ENCODE peak calls at places on chromosome 17, in six cellular contexts. One of them, this sample, is unnamed.
A peak's percentile ranks its signal among the peaks of the same experiment; 100 is the strongest.

GRCh38 chr17:46264456-46265198 is 30.3 kb upstream of the LRRC37A start:
- DNase-seq in NCI-H2029: no peak
- DNase-seq in HCT116: no peak
- DNase-seq in HS-27A: peak; percentile 83
- DNase-seq in activated CD4-positive, alpha-beta T cell treated with anti-CD3 and anti-CD28 coated beads, Interleukin-2, amount 50 U/mL, for 1 hour: no peak
- DNase-seq in stimulated activated CD8-positive, alpha-beta memory T cell treated with anti-CD3 and anti-CD28 coated beads, Interleukin-7, amount 100 ng/mL, for 1 hour: no peak
- DNase-seq in this sample: no peak

GRCh38 chr17:46121841-46122485 is 71.3 kb downstream of the KANSL1 start:
- DNase-seq in stimulated activated CD8-positive, alpha-beta memory T cell treated with anti-CD3 and anti-CD28 coated beads, Interleukin-7, amount 100 ng/mL, for 1 hour: no peak
- DNase-seq in NCI-H2029: no peak
- DNase-seq in HS-27A: no peak
- DNase-seq in activated CD4-positive, alpha-beta T cell treated with anti-CD3 and anti-CD28 coated beads, Interleukin-2, amount 50 U/mL, for 1 hour: no peak
- DNase-seq in HCT116: no peak
- DNase-seq in this sample: no peak

GRCh38 chr17:7167832-7168231 is 11.3 kb downstream of the ASGR1 start:
- DNase-seq in NCI-H2029: no peak
- DNase-seq in stimulated activated CD8-positive, alpha-beta memory T cell treated with anti-CD3 and anti-CD28 coated beads, Interleukin-7, amount 100 ng/mL, for 1 hour: no peak
- DNase-seq in activated CD4-positive, alpha-beta T cell treated with anti-CD3 and anti-CD28 coated beads, Interleukin-2, amount 50 U/mL, for 1 hour: no peak
- DNase-seq in HCT116: no peak
- DNase-seq in HS-27A: no peak
- DNase-seq in this sample: no peak

GRCh38 chr17:65495255-65496060 is 66.0 kb downstream of the AXIN2 start:
- DNase-seq in HCT116: peak; percentile 13
- DNase-seq in stimulated activated CD8-positive, alpha-beta memory T cell treated with anti-CD3 and anti-CD28 coated beads, Interleukin-7, amount 100 ng/mL, for 1 hour: no peak
- DNase-seq in NCI-H2029: no peak
- DNase-seq in activated CD4-positive, alpha-beta T cell treated with anti-CD3 and anti-CD28 coated beads, Interleukin-2, amount 50 U/mL, for 1 hour: peak; percentile 4
- DNase-seq in HS-27A: no peak
- DNase-seq in this sample: no peak

GRCh38 chr17:15121426-15121825 is 143.7 kb downstream of the PMP22 start:
- DNase-seq in HS-27A: no peak
- DNase-seq in NCI-H2029: no peak
- DNase-seq in stimulated activated CD8-positive, alpha-beta memory T cell treated with anti-CD3 and anti-CD28 coated beads, Interleukin-7, amount 100 ng/mL, for 1 hour: no peak
- DNase-seq in activated CD4-positive, alpha-beta T cell treated with anti-CD3 and anti-CD28 coated beads, Interleukin-2, amount 50 U/mL, for 1 hour: no peak
- DNase-seq in HCT116: no peak
- DNase-seq in this sample: no peak

GRCh38 chr17:64608571-64608981 is 53.5 kb downstream of the SMURF2 start:
- DNase-seq in stimulated activated CD8-positive, alpha-beta memory T cell treated with anti-CD3 and anti-CD28 coated beads, Interleukin-7, amount 100 ng/mL, for 1 hour: no peak
- DNase-seq in HS-27A: no peak
- DNase-seq in activated CD4-positive, alpha-beta T cell treated with anti-CD3 and anti-CD28 coated beads, Interleukin-2, amount 50 U/mL, for 1 hour: no peak
- DNase-seq in NCI-H2029: no peak
- DNase-seq in HCT116: no peak
- DNase-seq in this sample: no peak

GRCh38 chr17:74276561-74277009 is 2.6 kb downstream of the DNAI2 start:
- DNase-seq in stimulated activated CD8-positive, alpha-beta memory T cell treated with anti-CD3 and anti-CD28 coated beads, Interleukin-7, amount 100 ng/mL, for 1 hour: no peak
- DNase-seq in activated CD4-positive, alpha-beta T cell treated with anti-CD3 and anti-CD28 coated beads, Interleukin-2, amount 50 U/mL, for 1 hour: no peak
- DNase-seq in HCT116: no peak
- DNase-seq in NCI-H2029: no peak
- DNase-seq in HS-27A: no peak
- DNase-seq in this sample: no peak

GRCh38 chr17:42459983-42460300 is 1.3 kb downstream of the ATP6V0A1 start:
- DNase-seq in stimulated activated CD8-positive, alpha-beta memory T cell treated with anti-CD3 and anti-CD28 coated beads, Interleukin-7, amount 100 ng/mL, for 1 hour: no peak
- DNase-seq in HS-27A: no peak
- DNase-seq in NCI-H2029: peak; percentile 3
- DNase-seq in activated CD4-positive, alpha-beta T cell treated with anti-CD3 and anti-CD28 coated beads, Interleukin-2, amount 50 U/mL, for 1 hour: no peak
- DNase-seq in HCT116: no peak
- DNase-seq in this sample: no peak

GRCh38 chr17:17346428-17347233 is 43.5 kb downstream of the NT5M start:
- DNase-seq in NCI-H2029: no peak
- DNase-seq in HS-27A: no peak
- DNase-seq in stimulated activated CD8-positive, alpha-beta memory T cell treated with anti-CD3 and anti-CD28 coated beads, Interleukin-7, amount 100 ng/mL, for 1 hour: no peak
- DNase-seq in HCT116: no peak
- DNase-seq in activated CD4-positive, alpha-beta T cell treated with anti-CD3 and anti-CD28 coated beads, Interleukin-2, amount 50 U/mL, for 1 hour: no peak
- DNase-seq in this sample: no peak

GRCh38 chr17:66727634-66728570 is 107.0 kb upstream of the CACNG5 start:
- DNase-seq in HCT116: peak; percentile 34
- DNase-seq in HS-27A: no peak
- DNase-seq in NCI-H2029: peak; percentile 72
- DNase-seq in stimulated activated CD8-positive, alpha-beta memory T cell treated with anti-CD3 and anti-CD28 coated beads, Interleukin-7, amount 100 ng/mL, for 1 hour: no peak
- DNase-seq in activated CD4-positive, alpha-beta T cell treated with anti-CD3 and anti-CD28 coated beads, Interleukin-2, amount 50 U/mL, for 1 hour: peak; percentile 39
- DNase-seq in this sample: no peak

GRCh38 chr17:51496378-51496777 is 236.0 kb downstream of the UTP18 start:
- DNase-seq in NCI-H2029: no peak
- DNase-seq in HS-27A: no peak
- DNase-seq in stimulated activated CD8-positive, alpha-beta memory T cell treated with anti-CD3 and anti-CD28 coated beads, Interleukin-7, amount 100 ng/mL, for 1 hour: no peak
- DNase-seq in HCT116: no peak
- DNase-seq in activated CD4-positive, alpha-beta T cell treated with anti-CD3 and anti-CD28 coated beads, Interleukin-2, amount 50 U/mL, for 1 hour: no peak
- DNase-seq in this sample: no peak

GRCh38 chr17:42103221-42103954 is 5.1 kb upstream of the ZNF385C start:
- DNase-seq in NCI-H2029: no peak
- DNase-seq in activated CD4-positive, alpha-beta T cell treated with anti-CD3 and anti-CD28 coated beads, Interleukin-2, amount 50 U/mL, for 1 hour: no peak
- DNase-seq in HS-27A: no peak
- DNase-seq in stimulated activated CD8-positive, alpha-beta memory T cell treated with anti-CD3 and anti-CD28 coated beads, Interleukin-7, amount 100 ng/mL, for 1 hour: no peak
- DNase-seq in HCT116: no peak
- DNase-seq in this sample: no peak

GRCh38 chr17:15954222-15954621 is 9.3 kb downstream of the ADORA2B start:
- DNase-seq in NCI-H2029: no peak
- DNase-seq in HCT116: peak; percentile 73
- DNase-seq in activated CD4-positive, alpha-beta T cell treated with anti-CD3 and anti-CD28 coated beads, Interleukin-2, amount 50 U/mL, for 1 hour: no peak
- DNase-seq in HS-27A: peak; percentile 100
- DNase-seq in stimulated activated CD8-positive, alpha-beta memory T cell treated with anti-CD3 and anti-CD28 coated beads, Interleukin-7, amount 100 ng/mL, for 1 hour: no peak
- DNase-seq in this sample: no peak

GRCh38 chr17:47199627-47200324 is 9.4 kb upstream of the MYL4 start:
- DNase-seq in stimulated activated CD8-positive, alpha-beta memory T cell treated with anti-CD3 and anti-CD28 coated beads, Interleukin-7, amount 100 ng/mL, for 1 hour: no peak
- DNase-seq in activated CD4-positive, alpha-beta T cell treated with anti-CD3 and anti-CD28 coated beads, Interleukin-2, amount 50 U/mL, for 1 hour: no peak
- DNase-seq in NCI-H2029: no peak
- DNase-seq in HCT116: no peak
- DNase-seq in HS-27A: no peak
- DNase-seq in this sample: no peak

GRCh38 chr17:39573447-39574298 is 34.0 kb downstream of the NEUROD2 start:
- DNase-seq in HCT116: peak; percentile 27
- DNase-seq in HS-27A: peak; percentile 12
- DNase-seq in activated CD4-positive, alpha-beta T cell treated with anti-CD3 and anti-CD28 coated beads, Interleukin-2, amount 50 U/mL, for 1 hour: no peak
- DNase-seq in NCI-H2029: peak; percentile 38
- DNase-seq in stimulated activated CD8-positive, alpha-beta memory T cell treated with anti-CD3 and anti-CD28 coated beads, Interleukin-7, amount 100 ng/mL, for 1 hour: no peak
- DNase-seq in this sample: no peak

GRCh38 chr17:73316919-73317505 is 5.2 kb upstream of the CDC42EP4 start:
- DNase-seq in NCI-H2029: no peak
- DNase-seq in stimulated activated CD8-positive, alpha-beta memory T cell treated with anti-CD3 and anti-CD28 coated beads, Interleukin-7, amount 100 ng/mL, for 1 hour: no peak
- DNase-seq in HCT116: no peak
- DNase-seq in activated CD4-positive, alpha-beta T cell treated with anti-CD3 and anti-CD28 coated beads, Interleukin-2, amount 50 U/mL, for 1 hour: no peak
- DNase-seq in HS-27A: no peak
- DNase-seq in this sample: no peak

GRCh38 chr17:21124096-21124495 is 2.7 kb upstream of the DHRS7B start:
- DNase-seq in activated CD4-positive, alpha-beta T cell treated with anti-CD3 and anti-CD28 coated beads, Interleukin-2, amount 50 U/mL, for 1 hour: no peak
- DNase-seq in stimulated activated CD8-positive, alpha-beta memory T cell treated with anti-CD3 and anti-CD28 coated beads, Interleukin-7, amount 100 ng/mL, for 1 hour: no peak
- DNase-seq in NCI-H2029: no peak
- DNase-seq in HS-27A: no peak
- DNase-seq in HCT116: no peak
- DNase-seq in this sample: no peak

GRCh38 chr17:58504826-58505351 is 9.5 kb downstream of the MTMR4 start:
- DNase-seq in stimulated activated CD8-positive, alpha-beta memory T cell treated with anti-CD3 and anti-CD28 coated beads, Interleukin-7, amount 100 ng/mL, for 1 hour: no peak
- DNase-seq in NCI-H2029: no peak
- DNase-seq in HS-27A: no peak
- DNase-seq in activated CD4-positive, alpha-beta T cell treated with anti-CD3 and anti-CD28 coated beads, Interleukin-2, amount 50 U/mL, for 1 hour: no peak
- DNase-seq in HCT116: no peak
- DNase-seq in this sample: no peak

GRCh38 chr17:81419333-81419885 is 24.2 kb downstream of the BAHCC1 start:
- DNase-seq in HS-27A: no peak
- DNase-seq in HCT116: peak; percentile 71
- DNase-seq in stimulated activated CD8-positive, alpha-beta memory T cell treated with anti-CD3 and anti-CD28 coated beads, Interleukin-7, amount 100 ng/mL, for 1 hour: no peak
- DNase-seq in activated CD4-positive, alpha-beta T cell treated with anti-CD3 and anti-CD28 coated beads, Interleukin-2, amount 50 U/mL, for 1 hour: no peak
- DNase-seq in NCI-H2029: peak; percentile 70
- DNase-seq in this sample: no peak

GRCh38 chr17:65254166-65254565 is 117.0 kb downstream of the RGS9 start:
- DNase-seq in activated CD4-positive, alpha-beta T cell treated with anti-CD3 and anti-CD28 coated beads, Interleukin-2, amount 50 U/mL, for 1 hour: no peak
- DNase-seq in NCI-H2029: no peak
- DNase-seq in stimulated activated CD8-positive, alpha-beta memory T cell treated with anti-CD3 and anti-CD28 coated beads, Interleukin-7, amount 100 ng/mL, for 1 hour: no peak
- DNase-seq in HCT116: no peak
- DNase-seq in HS-27A: no peak
- DNase-seq in this sample: no peak

This sample was measured in type B pancreatic cell.